ENCODE peak calls at places on chromosomes 4 and X, in nine cellular contexts. O is right atrium auricular region, N is activated T-helper 1 cell treated with Interleukin-2 at 50 U/mL for 16 hours, G is fibroblast of lung, R is SK-MEL-5, W is hepatocyte, F is aorta, D is SW 1271, K is RCC 7860. X is an unnamed sample.

GRCh38 chr4:7813674-7814073 is 126.0 kb downstream of the AFAP1 start:
- DNase-seq in O (no peak), N (no peak), G (peak), R (no peak), W (no peak), F (no peak), D (no peak), K (peak), X (no peak)

GRCh38 chr4:27316176-27316575 is 455.5 kb downstream of the STIM2 start:
- DNase-seq in O (no peak), N (no peak), G (no peak), R (no peak), W (peak), F (no peak), D (no peak), K (no peak), X (no peak)

GRCh38 chrX:41823402-41823801 is 99.4 kb downstream of the GPR82 start:
- DNase-seq in O (no peak), N (no peak), G (peak), R (no peak), W (peak), F (no peak), D (no peak), K (no peak), X (no peak)

GRCh38 chr4:100286601-100287000 is 96.3 kb upstream of the DDIT4L start:
- DNase-seq in O (no peak), N (no peak), G (no peak), R (no peak), W (no peak), F (no peak), D (no peak), K (no peak), X (no peak)

GRCh38 chrX:136694491-136695087 is 46.6 kb downstream of the CD40LG start:
- DNase-seq in O (no peak), N (no peak), G (peak), R (peak), W (peak), F (no peak), D (no peak), K (peak), X (no peak)

GRCh38 chr4:82099863-82100579 is 273.8 kb downstream of the HNRNPD start:
- DNase-seq in O (no peak), N (no peak), G (peak), R (no peak), W (peak), F (no peak), D (no peak), K (no peak), X (no peak)

GRCh38 chr4:53589511-53589910 is 1.8 kb downstream of the LNX1 start:
- DNase-seq in O (no peak), N (no peak), G (no peak), R (no peak), W (no peak), F (no peak), D (no peak), K (no peak), X (no peak)

GRCh38 chr4:82623284-82623683 is 61.5 kb upstream of the TMEM150C start:
- DNase-seq in O (no peak), N (no peak), G (no peak), R (no peak), W (no peak), F (no peak), D (no peak), K (no peak), X (no peak)

GRCh38 chr4:139764192-139764591 is 98.6 kb downstream of the MGST2 start:
- DNase-seq in O (peak), N (no peak), G (no peak), R (no peak), W (no peak), F (no peak), D (no peak), K (no peak), X (no peak)

GRCh38 chrX:662126-662525 is 31.5 kb downstream of the SHOX start:
- DNase-seq in O (no peak), N (no peak), G (no peak), R (no peak), W (no peak), F (no peak), D (no peak), K (no peak), X (no peak)

GRCh38 chrX:3442685-3443084 is 96.2 kb upstream of the MXRA5 start:
- DNase-seq in O (no peak), N (no peak), G (no peak), R (no peak), W (no peak), F (no peak), D (no peak), K (no peak), X (no peak)

GRCh38 chr4:89363156-89363555 is 55.6 kb upstream of the GPRIN3 start:
- DNase-seq in O (no peak), N (no peak), G (no peak), R (no peak), W (no peak), F (no peak), D (no peak), K (no peak), X (no peak)

GRCh38 chrX:134512566-134512965 is 52.6 kb downstream of the HPRT1 start:
- DNase-seq in O (no peak), N (no peak), G (peak), R (no peak), W (peak), F (no peak), D (peak), K (peak), X (peak)

GRCh38 chr4:163665521-163666334 is 171.2 kb downstream of the TMA16 start:
- DNase-seq in O (no peak), N (no peak), G (no peak), R (no peak), W (no peak), F (no peak), D (no peak), K (no peak), X (no peak)

GRCh38 chrX:139106111-139106510 is 394.6 kb upstream of the FGF13 start:
- DNase-seq in O (no peak), N (no peak), G (peak), R (no peak), W (peak), F (no peak), D (no peak), K (peak), X (no peak)

GRCh38 chr4:54645830-54646229 is 11.9 kb upstream of the KIT start:
- DNase-seq in O (no peak), N (no peak), G (no peak), R (no peak), W (no peak), F (no peak), D (no peak), K (no peak), X (no peak)

GRCh38 chrX:118637997-118638396 is 89.4 kb upstream of the IL13RA1 start:
- DNase-seq in O (no peak), N (no peak), G (no peak), R (peak), W (no peak), F (no peak), D (no peak), K (no peak), X (no peak)

GRCh38 chrX:48472225-48472624 is 2.2 kb upstream of the SLC38A5 start:
- DNase-seq in O (no peak), N (no peak), G (no peak), R (no peak), W (no peak), F (no peak), D (no peak), K (no peak), X (no peak)

GRCh38 chr4:36402008-36402758 is 120.8 kb downstream of the DTHD1 start:
- DNase-seq in O (no peak), N (no peak), G (no peak), R (no peak), W (no peak), F (no peak), D (no peak), K (no peak), X (no peak)

GRCh38 chr4:155559915-155560314 is 106.7 kb upstream of the GUCY1A1 start:
- DNase-seq in O (no peak), N (no peak), G (no peak), R (no peak), W (no peak), F (no peak), D (no peak), K (no peak), X (no peak)

GRCh38 chr4:121876070-121876469 is 5.8 kb upstream of the BBS7 start:
- DNase-seq in O (no peak), N (no peak), G (no peak), R (no peak), W (no peak), F (no peak), D (no peak), K (no peak), X (no peak)

GRCh38 chr4:38174811-38175210 is 214.6 kb downstream of the PTTG2 start:
- DNase-seq in O (no peak), N (no peak), G (peak), R (no peak), W (no peak), F (no peak), D (no peak), K (no peak), X (no peak)

GRCh38 chrX:18938710-18939109 is 45.2 kb downstream of the PHKA2 start:
- DNase-seq in O (no peak), N (no peak), G (peak), R (no peak), W (no peak), F (no peak), D (no peak), K (peak), X (no peak)

GRCh38 chr4:12144051-12144450 is 715.4 kb upstream of the HS3ST1 start:
- DNase-seq in O (no peak), N (no peak), G (no peak), R (no peak), W (no peak), F (no peak), D (no peak), K (no peak), X (no peak)

GRCh38 chrX:64394874-64395567 is at the start of gene MTMR8:
- DNase-seq in O (peak), N (peak), G (no peak), R (peak), W (peak), F (peak), D (peak), K (peak), X (peak)

GRCh38 chr4:159390648-159391047 is 287.8 kb downstream of the RAPGEF2 start:
- DNase-seq in O (no peak), N (no peak), G (peak), R (peak), W (peak), F (no peak), D (peak), K (peak), X (peak)

GRCh38 chr4:173538148-173538902 is 8.3 kb upstream of the HAND2 start:
- DNase-seq in O (no peak), N (no peak), G (no peak), R (no peak), W (no peak), F (peak), D (no peak), K (no peak), X (no peak)

GRCh38 chr4:155667538-155668511 is 1.2 kb downstream of the GUCY1A1 start:
- DNase-seq in O (peak), N (no peak), G (peak), R (peak), W (peak), F (peak), D (no peak), K (peak), X (no peak)

GRCh38 chr4:68498413-68499007 is 51.2 kb downstream of the TMPRSS11E start:
- DNase-seq in O (no peak), N (peak), G (peak), R (peak), W (peak), F (no peak), D (no peak), K (peak), X (no peak)

GRCh38 chrX:54427837-54428424 is 12.3 kb upstream of the TSR2 start:
- DNase-seq in O (no peak), N (no peak), G (no peak), R (no peak), W (no peak), F (no peak), D (no peak), K (no peak), X (no peak)

GRCh38 chr4:114684462-114684861 is 85.9 kb downstream of the UGT8 start:
- DNase-seq in O (no peak), N (no peak), G (no peak), R (no peak), W (no peak), F (no peak), D (no peak), K (no peak), X (no peak)

GRCh38 chr4:26065833-26066232 is 151.8 kb downstream of the SMIM20 start:
- DNase-seq in O (no peak), N (no peak), G (no peak), R (peak), W (no peak), F (no peak), D (no peak), K (no peak), X (no peak)

GRCh38 chr4:7716322-7716721 is 223.3 kb downstream of the AFAP1 start:
- DNase-seq in O (no peak), N (no peak), G (no peak), R (no peak), W (no peak), F (no peak), D (no peak), K (no peak), X (no peak)

X was measured in RWPE2.